ENCODE peak calls at places on chromosomes 2 and 18, in ten cellular contexts. I is PC-9; P is brain microvascular endothelial cell; D is NB4; F is retinal pigment epithelial cell; T is activated CD8-positive, alpha-beta T cell treated with anti-CD3 and anti-CD28 coated beads for 36 hours; O is RWPE1; L is BJ; Y is endothelial cell; K is adrenal gland. A is an unnamed sample.
A peak's percentile ranks its signal among the peaks of the same experiment; 100 is the strongest.

GRCh38 chr18:59271606-59272220 is 1.5 kb downstream of the RAX start:
- DNase-seq in I (no peak), D (no peak), T (no peak), O (no peak), Y (no peak), F (peak; percentile 68), P (no peak), K (no peak), L (no peak), A (no peak)

GRCh38 chr2:65537651-65538385 is 105.4 kb upstream of the SPRED2 start:
- DNase-seq in K (no peak), I (no peak), F (no peak), Y (no peak), P (peak; percentile 17), T (no peak), O (no peak), D (no peak), L (no peak), A (peak; percentile 44)

GRCh38 chr2:112317303-112318158 is 42.1 kb downstream of the ZC3H6 start:
- DNase-seq in P (no peak), O (no peak), Y (no peak), K (no peak), L (no peak), F (no peak), D (no peak), T (no peak), I (no peak), A (no peak)

GRCh38 chr2:96239091-96239490 is 26.7 kb downstream of the TMEM127 start:
- DNase-seq in P (no peak), I (no peak), F (no peak), Y (no peak), O (no peak), T (no peak), L (no peak), K (no peak), D (no peak), A (no peak)

GRCh38 chr2:222038086-222038802 is 260.6 kb downstream of the PAX3 start:
- DNase-seq in O (peak; percentile 20), D (peak; percentile 40), I (no peak), T (no peak), K (no peak), P (no peak), F (no peak), L (no peak), Y (no peak), A (peak; percentile 70)

GRCh38 chr18:34809697-34810096 is 99.6 kb downstream of the DTNA start:
- DNase-seq in T (peak; percentile 29), L (no peak), Y (peak; percentile 65), I (no peak), O (no peak), P (peak; percentile 30), D (peak; percentile 32), K (peak; percentile 36), F (no peak), A (peak; percentile 45)

GRCh38 chr2:112644933-112645395 is 775 bp upstream of the SLC20A1 start:
- DNase-seq in P (no peak), Y (no peak), K (no peak), D (no peak), O (no peak), T (no peak), L (no peak), F (no peak), I (no peak), A (peak; percentile 50)

GRCh38 chr2:120066708-120067547 is 54.1 kb downstream of the EPB41L5 start:
- DNase-seq in Y (no peak), L (no peak), T (no peak), F (peak; percentile 22), D (no peak), I (no peak), O (no peak), K (no peak), P (peak; percentile 20), A (peak; percentile 42)

DNA sequence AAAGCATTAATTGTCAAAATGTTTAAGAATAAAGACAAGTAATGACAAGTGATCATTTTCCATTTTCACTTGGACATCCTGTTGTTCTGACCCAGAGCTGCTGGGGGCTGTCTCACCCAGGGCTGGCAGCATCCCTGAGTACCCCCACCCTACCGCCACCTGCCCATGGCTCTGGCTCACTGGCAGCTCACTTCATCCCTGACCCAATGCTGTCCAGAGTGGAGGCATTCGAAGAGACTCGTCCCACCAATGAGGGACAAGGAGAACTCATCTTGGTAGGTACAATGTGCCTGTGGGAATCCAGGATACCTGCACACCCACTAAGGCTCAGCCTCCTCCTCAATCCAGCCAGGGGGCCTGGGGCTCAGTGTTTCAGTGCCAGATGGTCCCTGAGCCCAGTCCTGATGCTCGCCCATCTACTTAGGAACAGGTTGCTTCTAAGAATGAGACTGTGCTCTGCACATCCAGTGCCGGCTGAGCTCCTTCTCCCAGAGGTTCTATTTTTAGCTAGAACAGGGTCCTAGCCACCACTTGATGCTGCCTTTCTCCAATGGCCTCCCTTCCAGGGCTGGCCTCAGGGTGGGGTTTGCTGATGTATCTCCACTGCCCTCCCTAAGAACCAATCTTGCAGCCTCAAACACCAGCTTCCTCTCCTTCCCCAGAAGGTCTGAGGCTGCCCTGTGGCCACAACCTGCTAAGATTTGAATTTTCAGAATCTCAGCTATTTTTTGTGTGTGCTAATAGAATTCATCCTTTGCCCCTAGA is 53.7 kb downstream of the ADD2 start:
- DNase-seq in F (no peak), O (no peak), P (no peak), T (no peak), D (no peak), L (no peak), I (no peak), Y (no peak), K (no peak), A (no peak)
- TF ChIP-seq CTCF in F (no peak), O (no peak), P (no peak), T (no peak), D (no peak), L (no peak), I (no peak), Y (no peak), K (no peak), A (no peak)

DNA sequence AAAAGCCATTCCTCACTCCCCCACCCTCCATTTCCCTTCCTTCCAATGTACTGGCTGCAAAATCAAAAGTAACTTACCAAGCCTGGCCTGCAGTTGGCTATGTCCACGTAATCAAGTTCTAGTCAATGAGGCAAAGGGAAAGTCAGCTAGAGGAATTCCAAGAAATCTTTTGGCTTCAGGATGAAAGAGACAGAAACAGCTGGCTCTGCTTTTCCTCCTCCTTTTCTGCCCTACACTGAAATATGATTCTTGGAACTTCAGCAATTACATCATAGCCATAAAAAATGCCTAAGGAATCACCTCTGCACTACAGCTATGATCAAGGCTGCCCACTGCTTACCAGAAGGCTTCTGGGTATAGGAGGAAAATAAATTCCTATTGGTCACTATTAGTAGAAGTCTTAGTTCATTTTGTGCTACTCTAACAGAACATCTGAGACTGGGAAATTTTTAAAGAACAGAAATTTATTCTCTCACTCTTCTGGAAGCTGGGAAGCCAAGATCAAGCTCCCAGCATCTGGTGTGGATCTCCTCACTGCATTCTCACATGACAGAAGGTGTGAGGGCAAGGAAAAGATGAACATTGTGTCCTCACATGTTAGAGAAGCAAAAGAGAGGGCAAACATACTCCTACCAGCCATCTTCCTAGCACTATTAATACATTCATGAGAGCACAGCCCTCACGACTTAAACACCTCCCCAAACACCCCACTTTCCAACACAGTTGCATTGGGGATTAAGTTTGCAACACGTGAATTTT is 219.9 kb downstream of the TMX3 start:
- DNase-seq in F (peak; percentile 0), Y (no peak), T (no peak), K (no peak), O (peak; percentile 1), L (peak; percentile 91), I (no peak), P (peak; percentile 56), D (no peak), A (peak; percentile 20)
- TF ChIP-seq CTCF in F (no peak), Y (no peak), T (no peak), K (no peak), O (no peak), L (no peak), I (no peak), P (no peak), D (no peak), A (no peak)

GRCh38 chr2:37684809-37685208 is 13.4 kb upstream of the CDC42EP3 start:
- DNase-seq in I (no peak), L (no peak), D (no peak), O (no peak), Y (no peak), P (no peak), T (no peak), F (no peak), K (no peak), A (no peak)

GRCh38 chr2:37683926-37684780 is 12.7 kb upstream of the CDC42EP3 start:
- DNase-seq in O (no peak), L (no peak), F (no peak), K (no peak), D (no peak), P (no peak), I (no peak), T (no peak), Y (no peak), A (peak; percentile 80)

GRCh38 chr2:37683241-37683640 is 11.8 kb upstream of the CDC42EP3 start:
- DNase-seq in O (no peak), P (no peak), K (no peak), F (no peak), I (no peak), Y (no peak), T (no peak), L (no peak), D (no peak), A (no peak)

GRCh38 chr2:37681587-37681986 is 10.1 kb upstream of the CDC42EP3 start:
- DNase-seq in Y (no peak), T (no peak), O (no peak), K (no peak), F (no peak), P (no peak), L (no peak), D (no peak), I (no peak), A (no peak)

DNA sequence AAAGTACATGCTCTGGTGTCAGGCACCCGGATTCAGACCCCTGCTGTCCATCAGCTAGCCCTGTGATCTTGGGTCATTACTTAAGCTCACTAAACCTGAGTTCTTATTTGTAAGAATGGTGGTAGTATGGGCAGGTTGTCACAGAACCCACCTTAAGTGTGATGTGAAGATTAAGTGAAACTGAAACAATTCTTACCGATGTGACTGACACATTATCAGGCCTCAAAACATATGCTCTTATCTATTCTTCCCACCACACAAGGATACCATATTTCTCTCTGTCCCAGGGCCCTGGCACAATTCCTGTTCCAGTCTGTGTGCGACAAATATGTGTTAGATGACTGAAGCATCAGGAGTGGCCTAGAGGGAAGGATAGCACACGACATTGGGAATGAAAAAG is 11.0 kb upstream of the CDC42EP3 start:
- DNase-seq in F (no peak), P (no peak), K (no peak), T (no peak), L (no peak), D (no peak), O (no peak), I (no peak), Y (no peak), A (no peak)
- TF ChIP-seq CTCF in F (no peak), P (no peak), K (no peak), T (no peak), L (no peak), D (no peak), O (no peak), I (no peak), Y (no peak), A (no peak)

DNA sequence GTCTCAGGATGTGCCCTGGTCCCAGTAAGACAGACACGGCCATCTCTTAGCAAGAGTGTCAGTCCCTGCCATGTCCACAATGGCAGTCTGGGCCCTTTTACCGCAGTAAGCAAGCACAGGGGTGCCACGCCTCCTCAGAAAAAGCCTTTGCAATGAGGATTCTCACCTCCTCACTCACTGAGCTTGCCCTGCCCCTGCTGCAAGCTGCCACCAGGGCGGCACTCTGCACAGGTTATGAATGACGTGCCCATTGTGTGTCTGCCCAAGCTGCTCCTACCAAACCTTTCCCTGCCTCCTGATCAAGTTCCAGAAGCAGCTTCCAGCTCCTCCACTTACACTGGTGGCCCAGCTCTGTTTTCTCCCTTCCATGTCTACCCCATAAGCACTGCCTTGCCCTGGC is 23.3 kb downstream of the ERCC3 start:
- DNase-seq in T (peak; percentile 5), K (no peak), P (no peak), I (no peak), L (no peak), F (no peak), Y (no peak), O (no peak), D (peak; percentile 21), A (no peak)
- TF ChIP-seq CTCF in T (no peak), K (no peak), P (peak; percentile 37), I (peak; percentile 55), L (no peak), F (peak; percentile 10), Y (no peak), O (no peak), D (peak; percentile 45), A (peak; percentile 17)